ENCODE peak calls at places on chromosome 12, in eight cellular contexts. H, S, B, R, A, Y, D and J are unnamed samples.

GRCh38 chr12:64618953-64619590 is 8.8 kb downstream of the RASSF3 start:
- DNase-seq in A (no peak), D (no peak), S (peak), R (no peak), H (no peak), B (no peak), Y (peak), J (no peak)

GRCh38 chr12:109863961-109864712 is 16.2 kb downstream of the GLTP start:
- DNase-seq in D (no peak), Y (no peak), H (no peak), R (no peak), A (no peak), B (no peak), S (no peak), J (peak)

GRCh38 chr12:7241404-7242005 is 52.0 kb downstream of the PEX5 start:
- DNase-seq in H (peak), R (no peak), A (no peak), Y (no peak), D (no peak), S (no peak), B (no peak), J (no peak)

GRCh38 chr12:50606675-50607379 is 102.0 kb downstream of the DIP2B start:
- DNase-seq in H (no peak), A (no peak), S (no peak), B (no peak), R (no peak), D (no peak), Y (no peak), J (no peak)

GRCh38 chr12:68481181-68481941 is 129.3 kb upstream of the RAP1B start:
- DNase-seq in S (no peak), A (no peak), R (no peak), H (no peak), B (no peak), Y (no peak), D (no peak), J (no peak)

GRCh38 chr12:42213954-42214426 is 24.1 kb downstream of the YAF2 start:
- DNase-seq in H (no peak), B (no peak), R (no peak), Y (no peak), A (peak), D (no peak), S (no peak), J (peak)

GRCh38 chr12:102051431-102051965 is 10.3 kb downstream of the WASHC3 start:
- DNase-seq in D (no peak), R (no peak), B (no peak), A (no peak), S (no peak), Y (no peak), H (no peak), J (no peak)

GRCh38 chr12:116910645-116911449 is at the start of gene FBXW8:
- DNase-seq in H (peak), D (peak), R (peak), S (peak), A (peak), B (peak), Y (peak), J (peak)